ENCODE peak calls at places on chromosomes 3 and 15, in seven cellular contexts. One of them, this sample, is unnamed.

GRCh38 chr3:101181801-101182200 is 138.6 kb downstream of the IMPG2 start:
- DNase-seq in neural progenitor cell: no peak
- DNase-seq in NCI-H1105: no peak
- DNase-seq in lower lobe of right lung: no peak
- DNase-seq in NCI-H748 treated with DMSO at 0.1 percent for 48 hours: no peak
- DNase-seq in mucosa of gallbladder: no peak
- DNase-seq in ELF-1: no peak
- DNase-seq in this sample: no peak

GRCh38 chr15:40320409-40320808 is 3.1 kb upstream of the INAFM2 start:
- DNase-seq in neural progenitor cell: no peak
- DNase-seq in NCI-H1105: no peak
- DNase-seq in lower lobe of right lung: no peak
- DNase-seq in NCI-H748 treated with DMSO at 0.1 percent for 48 hours: no peak
- DNase-seq in mucosa of gallbladder: no peak
- DNase-seq in ELF-1: no peak
- DNase-seq in this sample: no peak

GRCh38 chr3:51937014-51937413 is 4.7 kb downstream of the RRP9 start:
- DNase-seq in neural progenitor cell: no peak
- DNase-seq in NCI-H1105: no peak
- DNase-seq in lower lobe of right lung: no peak
- DNase-seq in NCI-H748 treated with DMSO at 0.1 percent for 48 hours: no peak
- DNase-seq in mucosa of gallbladder: no peak
- DNase-seq in ELF-1: no peak
- DNase-seq in this sample: no peak

GRCh38 chr3:159645874-159646273 is 342.8 kb upstream of the IL12A start:
- DNase-seq in neural progenitor cell: no peak
- DNase-seq in NCI-H1105: no peak
- DNase-seq in lower lobe of right lung: no peak
- DNase-seq in NCI-H748 treated with DMSO at 0.1 percent for 48 hours: no peak
- DNase-seq in mucosa of gallbladder: no peak
- DNase-seq in ELF-1: no peak
- DNase-seq in this sample: no peak

GRCh38 chr3:135497979-135498378 is 467.5 kb upstream of the PPP2R3A start:
- DNase-seq in neural progenitor cell: no peak
- DNase-seq in NCI-H1105: no peak
- DNase-seq in lower lobe of right lung: no peak
- DNase-seq in NCI-H748 treated with DMSO at 0.1 percent for 48 hours: no peak
- DNase-seq in mucosa of gallbladder: no peak
- DNase-seq in ELF-1: no peak
- DNase-seq in this sample: no peak

GRCh38 chr15:68774521-68775293 is 46.0 kb downstream of the ANP32A start:
- DNase-seq in neural progenitor cell: no peak
- DNase-seq in NCI-H1105: no peak
- DNase-seq in lower lobe of right lung: no peak
- DNase-seq in NCI-H748 treated with DMSO at 0.1 percent for 48 hours: no peak
- DNase-seq in mucosa of gallbladder: peak
- DNase-seq in ELF-1: no peak
- DNase-seq in this sample: no peak

GRCh38 chr3:20225769-20226168 is 39.8 kb upstream of the SGO1 start:
- DNase-seq in neural progenitor cell: peak
- DNase-seq in NCI-H1105: peak
- DNase-seq in lower lobe of right lung: no peak
- DNase-seq in NCI-H748 treated with DMSO at 0.1 percent for 48 hours: no peak
- DNase-seq in mucosa of gallbladder: no peak
- DNase-seq in ELF-1: no peak
- DNase-seq in this sample: peak

GRCh38 chr3:123066896-123067688 is at the start of gene PDIA5:
- DNase-seq in neural progenitor cell: peak
- DNase-seq in NCI-H1105: peak
- DNase-seq in lower lobe of right lung: peak
- DNase-seq in NCI-H748 treated with DMSO at 0.1 percent for 48 hours: peak
- DNase-seq in mucosa of gallbladder: peak
- DNase-seq in ELF-1: peak
- DNase-seq in this sample: peak

GRCh38 chr3:87792193-87792531 is 266.6 kb downstream of the CGGBP1 start:
- DNase-seq in neural progenitor cell: no peak
- DNase-seq in NCI-H1105: no peak
- DNase-seq in lower lobe of right lung: no peak
- DNase-seq in NCI-H748 treated with DMSO at 0.1 percent for 48 hours: no peak
- DNase-seq in mucosa of gallbladder: no peak
- DNase-seq in ELF-1: no peak
- DNase-seq in this sample: no peak

GRCh38 chr15:22257047-22257667 is 176.8 kb downstream of the OR4M2 start:
- DNase-seq in neural progenitor cell: no peak
- DNase-seq in NCI-H1105: no peak
- DNase-seq in lower lobe of right lung: no peak
- DNase-seq in NCI-H748 treated with DMSO at 0.1 percent for 48 hours: no peak
- DNase-seq in mucosa of gallbladder: no peak
- DNase-seq in ELF-1: no peak
- DNase-seq in this sample: no peak

GRCh38 chr15:89016549-89017041 is 71.7 kb upstream of the ABHD2 start:
- DNase-seq in neural progenitor cell: no peak
- DNase-seq in NCI-H1105: no peak
- DNase-seq in lower lobe of right lung: no peak
- DNase-seq in NCI-H748 treated with DMSO at 0.1 percent for 48 hours: no peak
- DNase-seq in mucosa of gallbladder: no peak
- DNase-seq in ELF-1: no peak
- DNase-seq in this sample: no peak

GRCh38 chr3:170632780-170633179 is 46.9 kb upstream of the SLC7A14 start:
- DNase-seq in neural progenitor cell: no peak
- DNase-seq in NCI-H1105: no peak
- DNase-seq in lower lobe of right lung: no peak
- DNase-seq in NCI-H748 treated with DMSO at 0.1 percent for 48 hours: peak
- DNase-seq in mucosa of gallbladder: no peak
- DNase-seq in ELF-1: no peak
- DNase-seq in this sample: no peak